ENCODE peak calls at places on chromosomes 4 and X, in six cellular contexts. N is ascending aorta, U is tibial nerve, T is HL-60, O is testis, C is IMR-90. Z is an unnamed sample.

GRCh38 chr4:66062044-66062443 is 391.8 kb upstream of the EPHA5 start:
- DNase-seq in U (no peak), C (no peak), O (no peak), N (no peak), T (no peak), Z (no peak)

GRCh38 chr4:165839615-165840333 is 33.3 kb upstream of the TLL1 start:
- DNase-seq in U (no peak), N (no peak), T (no peak), C (no peak), O (no peak), Z (no peak)

GRCh38 chr4:180372671-180373070 is 1870.5 kb upstream of the TENM3 start:
- DNase-seq in O (no peak), N (no peak), C (peak; percentile 1), U (no peak), T (no peak), Z (no peak)

GRCh38 chrX:65601530-65602281 is 65.7 kb upstream of the MSN start:
- DNase-seq in N (peak; percentile 96), T (peak; percentile 55), O (peak; percentile 57), U (peak; percentile 83), C (peak; percentile 88), Z (peak; percentile 93)

GRCh38 chrX:2677764-2678163 is 13.3 kb upstream of the CD99 start:
- DNase-seq in U (peak; percentile 45), C (peak; percentile 99), T (no peak), N (peak; percentile 89), O (peak; percentile 57), Z (peak; percentile 93)

GRCh38 chr4:76696109-76696508 is 201.8 kb downstream of the SOWAHB start:
- DNase-seq in O (no peak), U (no peak), C (peak; percentile 69), N (no peak), T (no peak), Z (peak; percentile 38)

GRCh38 chr4:141127884-141128283 is 5.4 kb downstream of the RNF150 start:
- DNase-seq in T (no peak), C (no peak), N (no peak), O (peak; percentile 20), U (no peak), Z (no peak)

GRCh38 chrX:101993335-101993734 is 61.5 kb upstream of the ZMAT1 start:
- DNase-seq in T (no peak), N (no peak), O (no peak), U (no peak), C (no peak), Z (no peak)

GRCh38 chr4:182975806-182976205 is 58.6 kb upstream of the DCTD start:
- DNase-seq in U (no peak), N (no peak), O (no peak), T (peak; percentile 3), C (peak; percentile 90), Z (no peak)

GRCh38 chr4:77065382-77065781 is 10.4 kb downstream of the CCNI start:
- DNase-seq in T (no peak), U (no peak), C (peak; percentile 80), N (no peak), O (no peak), Z (no peak)

GRCh38 chr4:156734965-156735895 is 236.4 kb downstream of the PDGFC start:
- DNase-seq in U (no peak), O (no peak), T (no peak), C (peak; percentile 49), N (no peak), Z (no peak)

GRCh38 chrX:154797006-154797405 is 8.3 kb downstream of the MPP1 start:
- DNase-seq in C (no peak), U (no peak), T (no peak), N (no peak), O (no peak), Z (no peak)

GRCh38 chr4:109078724-109079123 is 223.7 kb downstream of the COL25A1 start:
- DNase-seq in N (no peak), T (no peak), U (peak; percentile 12), O (no peak), C (peak; percentile 81), Z (no peak)

GRCh38 chr4:140251566-140251965 is 97.6 kb upstream of the MAML3 start:
- DNase-seq in O (no peak), N (no peak), T (no peak), C (no peak), U (no peak), Z (no peak)

GRCh38 chr4:153790962-153791551 is 2.2 kb upstream of the SFRP2 start:
- DNase-seq in C (no peak), T (no peak), U (peak; percentile 41), O (peak; percentile 47), N (no peak), Z (peak; percentile 63)

GRCh38 chrX:7086384-7086783 is 61.1 kb upstream of the STS start:
- DNase-seq in N (no peak), U (no peak), T (no peak), C (no peak), O (no peak), Z (no peak)

GRCh38 chr4:99404595-99405287 is 30.4 kb downstream of the ADH7 start:
- DNase-seq in U (no peak), C (peak; percentile 95), O (no peak), T (no peak), N (peak; percentile 75), Z (no peak)

GRCh38 chr4:5526070-5526831 is 182.1 kb downstream of the EVC2 start:
- DNase-seq in U (no peak), C (no peak), O (no peak), T (no peak), N (no peak), Z (no peak)

GRCh38 chr4:118716304-118716703 is 31.1 kb downstream of the METTL14 start:
- DNase-seq in N (no peak), T (no peak), O (no peak), U (no peak), C (no peak), Z (no peak)
- H3K4me3 ChIP-seq in N (no peak overlapping the region), T (no peak overlapping the region), O (no peak overlapping the region), U (no peak overlapping the region), C (no peak overlapping the region), Z (no peak overlapping the region)

GRCh38 chr4:112277705-112278448 is 7.8 kb downstream of the TIFA start:
- DNase-seq in C (no peak), T (no peak), N (no peak), U (no peak), O (no peak), Z (no peak)

GRCh38 chr4:112279025-112279881 is 6.5 kb downstream of the TIFA start:
- DNase-seq in O (no peak), N (no peak), T (no peak), U (no peak), C (peak; percentile 34), Z (no peak)

GRCh38 chr4:112279882-112280315 is 5.8 kb downstream of the TIFA start:
- DNase-seq in U (no peak), O (no peak), T (no peak), C (peak; percentile 13), N (no peak), Z (no peak)

GRCh38 chr4:112282860-112283667 is 2.6 kb downstream of the TIFA start:
- DNase-seq in U (no peak), N (no peak), T (no peak), O (no peak), C (no peak), Z (no peak)

GRCh38 chr4:112280657-112281056 is 5.0 kb downstream of the TIFA start:
- DNase-seq in U (no peak), T (no peak), N (no peak), O (no peak), C (no peak), Z (no peak)
- H3K27ac ChIP-seq in U (no peak overlapping the region), T (no peak overlapping the region), N (no peak overlapping the region), O (no peak overlapping the region), C (no peak overlapping the region), Z (no peak overlapping the region)

GRCh38 chrX:50471390-50471789 is 765 bp upstream of the DGKK start:
- DNase-seq in U (no peak), T (no peak), O (no peak), C (no peak), N (no peak), Z (no peak)
- H3K4me3 ChIP-seq in U (no peak overlapping the region), T (no peak overlapping the region), O (no peak overlapping the region), C (no peak overlapping the region), N (no peak overlapping the region), Z (no peak overlapping the region)

GRCh38 chrX:100647739-100648138 is 3.7 kb downstream of the SRPX2 start:
- DNase-seq in N (no peak), C (no peak), O (no peak), T (no peak), U (no peak), Z (no peak)

GRCh38 chrX:100652266-100652665 is 8.3 kb downstream of the SRPX2 start:
- DNase-seq in U (no peak), O (no peak), C (no peak), T (no peak), N (no peak), Z (no peak)

GRCh38 chrX:100650841-100651240 is 6.8 kb downstream of the SRPX2 start:
- DNase-seq in C (no peak), T (no peak), N (no peak), O (no peak), U (no peak), Z (no peak)

GRCh38 chrX:100648601-100649417 is 4.8 kb downstream of the SRPX2 start:
- DNase-seq in U (no peak), T (no peak), O (no peak), N (no peak), C (peak; percentile 84), Z (no peak)

GRCh38 chrX:100649550-100650356 is 5.8 kb downstream of the SRPX2 start:
- DNase-seq in U (peak; percentile 79), C (peak; percentile 90), O (peak; percentile 59), N (peak; percentile 81), T (no peak), Z (peak; percentile 64)
- H3K27ac ChIP-seq in U (peak overlapping the region; percentile 56), C (peak overlapping the region; percentile 96), O (peak overlapping the region; percentile 83), N (peak overlapping the region; percentile 77), T (no peak overlapping the region), Z (peak overlapping the region; percentile 92)

GRCh38 chrX:1493317-1493856 is 40.7 kb upstream of the ASMTL start:
- DNase-seq in O (no peak), T (no peak), U (no peak), N (no peak), C (no peak), Z (no peak)
- H3K4me3 ChIP-seq in O (no peak overlapping the region), T (no peak overlapping the region), U (no peak overlapping the region), N (no peak overlapping the region), C (no peak overlapping the region), Z (no peak overlapping the region)

Z was measured in right cardiac atrium.